ENCODE peak calls at places on chromosomes 4 and X, in four cellular contexts. L is astrocyte, X is left lung, D is ascending aorta. Q is an unnamed sample.

GRCh38 chr4:2411786-2412510 is 6.5 kb downstream of the ZFYVE28 start:
- DNase-seq in D (no peak), L (no peak), X (no peak), Q (no peak)

GRCh38 chr4:2646386-2647149 is 109.6 kb downstream of the TNIP2 start:
- DNase-seq in X (no peak), D (peak), L (no peak), Q (no peak)

GRCh38 chrX:119654112-119654531 is 38.8 kb downstream of the SEPTIN6 start:
- DNase-seq in D (no peak), L (peak), X (no peak), Q (peak)

GRCh38 chr4:104487105-104487504 is 7.6 kb downstream of the CXXC4 start:
- DNase-seq in L (peak), X (no peak), D (no peak), Q (no peak)

GRCh38 chr4:58274553-58274952 is 1164.4 kb upstream of the IGFBP7 start:
- DNase-seq in L (no peak), X (no peak), D (no peak), Q (no peak)

GRCh38 chrX:40054793-40055192 is 43.0 kb downstream of the BCOR start:
- DNase-seq in L (peak), X (no peak), D (no peak), Q (no peak)

GRCh38 chrX:66039916-66040315 is at the start of gene VSIG4:
- DNase-seq in D (peak), X (no peak), L (no peak), Q (no peak)

GRCh38 chr4:132839070-132839469 is 310.0 kb upstream of the PCDH10 start:
- DNase-seq in D (no peak), X (no peak), L (no peak), Q (no peak)

GRCh38 chr4:24243641-24244040 is 340.7 kb downstream of the DHX15 start:
- DNase-seq in L (no peak), D (no peak), X (no peak), Q (no peak)

GRCh38 chrX:119942831-119943184 is 743 bp downstream of the NKAP start:
- DNase-seq in L (peak), X (no peak), D (no peak), Q (no peak)

GRCh38 chr4:57080781-57081650 is 29.2 kb downstream of the IGFBP7 start:
- DNase-seq in L (peak), X (no peak), D (peak), Q (peak)

GRCh38 chrX:110316351-110317078 is 1.4 kb downstream of the AMMECR1 start:
- DNase-seq in X (no peak), L (no peak), D (no peak), Q (peak)

GRCh38 chr4:165461176-165461835 is 82.5 kb downstream of the CPE start:
- DNase-seq in X (no peak), D (no peak), L (peak), Q (peak)

GRCh38 chr4:125911481-125911880 is 596.7 kb downstream of the FAT4 start:
- DNase-seq in X (no peak), D (no peak), L (no peak), Q (no peak)

GRCh38 chrX:150844016-150844415 is 54.5 kb downstream of the CD99L2 start:
- DNase-seq in X (no peak), D (no peak), L (peak), Q (no peak)

GRCh38 chr4:61985426-61985825 is 785.3 kb downstream of the ADGRL3 start:
- DNase-seq in L (no peak), D (no peak), X (no peak), Q (no peak)

GRCh38 chrX:150032742-150033141 is 94.5 kb upstream of the EOLA2 start:
- DNase-seq in X (no peak), L (peak), D (no peak), Q (peak)

GRCh38 chrX:106302304-106302703 is 134.2 kb downstream of the PWWP3B start:
- DNase-seq in D (no peak), L (peak), X (no peak), Q (peak)

GRCh38 chrX:16826207-16826606 is 39.9 kb downstream of the TXLNG start:
- DNase-seq in X (no peak), D (no peak), L (peak), Q (peak)

GRCh38 chr4:2258091-2259035 is 3.5 kb downstream of the MXD4 start:
- DNase-seq in D (peak), L (no peak), X (peak), Q (no peak)

GRCh38 chrX:47145408-47146120 is 543 bp downstream of the RBM10 start:
- DNase-seq in X (no peak), L (no peak), D (no peak), Q (no peak)

GRCh38 chrX:110086916-110087484 is 84.1 kb downstream of the TMEM164 start:
- DNase-seq in L (peak), D (no peak), X (no peak), Q (peak)

GRCh38 chr4:156805696-156806095 is 165.9 kb downstream of the PDGFC start:
- DNase-seq in D (no peak), L (peak), X (no peak), Q (no peak)

GRCh38 chr4:15395342-15395741 is 32.5 kb upstream of the C1QTNF7 start:
- DNase-seq in D (no peak), L (no peak), X (no peak), Q (peak)

GRCh38 chrX:9597361-9598035 is 132.6 kb downstream of the TBL1X start:
- DNase-seq in L (no peak), X (no peak), D (no peak), Q (peak)

GRCh38 chr4:47741200-47741599 is 96.7 kb downstream of the CORIN start:
- DNase-seq in X (no peak), L (no peak), D (no peak), Q (peak)

GRCh38 chr4:41257257-41257900 is 651 bp downstream of the UCHL1 start:
- DNase-seq in X (peak), L (peak), D (peak), Q (peak)
- H3K4me3 ChIP-seq in X (peak), L (peak), D (peak), Q (peak)

GRCh38 chr4:184096561-184097239 is 121.0 kb downstream of the ENPP6 start:
- DNase-seq in X (no peak), L (peak), D (no peak), Q (peak)

GRCh38 chr4:184097815-184098214 is 119.9 kb downstream of the ENPP6 start:
- DNase-seq in L (no peak), D (no peak), X (no peak), Q (no peak)

GRCh38 chr4:184099541-184099966 is 118.1 kb downstream of the ENPP6 start:
- DNase-seq in D (no peak), X (no peak), L (no peak), Q (no peak)

GRCh38 chr4:184099033-184099432 is 118.6 kb downstream of the ENPP6 start:
- DNase-seq in X (no peak), D (no peak), L (no peak), Q (no peak)

DNA sequence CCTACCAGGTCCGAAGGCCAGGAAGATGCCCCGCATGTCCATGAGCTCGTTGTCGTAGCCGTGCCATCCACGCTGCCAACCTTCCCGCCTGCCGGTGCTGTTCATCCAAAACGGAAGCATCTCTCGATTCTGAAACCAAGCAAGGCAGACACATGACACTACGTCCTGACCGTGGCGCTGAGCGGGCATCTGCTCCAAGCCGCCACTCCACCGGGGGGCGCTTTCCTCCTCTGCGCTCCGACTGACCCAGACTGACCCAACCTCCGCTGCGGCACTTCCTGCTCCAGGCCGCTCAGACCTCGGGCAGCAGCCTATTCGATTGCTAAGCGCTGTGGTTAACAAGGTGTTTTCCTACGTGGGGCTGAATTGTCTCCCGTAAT is 120.4 kb downstream of the ENPP6 start:
- DNase-seq in D (peak), X (peak), L (no peak), Q (peak)
- TF ChIP-seq CTCF in D (peak), X (peak), L (no peak), Q (peak)

DNA sequence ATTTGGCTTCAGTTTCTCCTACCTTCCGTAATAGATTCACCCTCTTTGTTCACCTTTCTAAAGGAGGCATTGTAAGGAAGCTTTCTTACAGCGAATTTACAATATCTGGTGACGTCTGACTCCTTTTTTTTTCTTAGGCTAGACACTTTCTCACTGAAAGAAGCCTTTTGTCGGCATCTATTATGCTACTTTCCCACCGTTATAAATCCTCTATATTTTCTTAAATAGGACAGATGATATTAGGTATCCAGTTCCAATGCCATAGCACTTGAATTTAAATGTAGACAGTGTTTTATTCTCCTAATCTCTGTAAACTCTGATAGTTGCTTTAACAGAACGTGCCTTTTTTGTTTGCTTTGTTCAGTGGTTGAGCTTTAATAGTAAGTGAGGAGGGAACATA is 302.4 kb downstream of the IL1RAPL1 start:
- DNase-seq in L (no peak), D (no peak), X (no peak), Q (no peak)
- H3K4me3 ChIP-seq in L (no peak), D (no peak), X (no peak), Q (no peak)

GRCh38 chr4:127006509-127006908 is 626.2 kb upstream of the INTU start:
- DNase-seq in X (no peak), D (no peak), L (no peak), Q (peak)

GRCh38 chr4:127000090-127000489 is 632.7 kb upstream of the INTU start:
- DNase-seq in X (no peak), L (no peak), D (no peak), Q (peak)

GRCh38 chr4:127001898-127002297 is 630.9 kb upstream of the INTU start:
- DNase-seq in L (no peak), D (no peak), X (no peak), Q (no peak)

GRCh38 chr4:126995235-126995634 is 637.5 kb upstream of the INTU start:
- DNase-seq in L (no peak), D (no peak), X (no peak), Q (no peak)

GRCh38 chr4:127000846-127001245 is 631.9 kb upstream of the INTU start:
- DNase-seq in X (no peak), L (no peak), D (no peak), Q (peak)
- TF ChIP-seq CTCF in X (no peak), L (no peak), D (no peak), Q (no peak)

DNA sequence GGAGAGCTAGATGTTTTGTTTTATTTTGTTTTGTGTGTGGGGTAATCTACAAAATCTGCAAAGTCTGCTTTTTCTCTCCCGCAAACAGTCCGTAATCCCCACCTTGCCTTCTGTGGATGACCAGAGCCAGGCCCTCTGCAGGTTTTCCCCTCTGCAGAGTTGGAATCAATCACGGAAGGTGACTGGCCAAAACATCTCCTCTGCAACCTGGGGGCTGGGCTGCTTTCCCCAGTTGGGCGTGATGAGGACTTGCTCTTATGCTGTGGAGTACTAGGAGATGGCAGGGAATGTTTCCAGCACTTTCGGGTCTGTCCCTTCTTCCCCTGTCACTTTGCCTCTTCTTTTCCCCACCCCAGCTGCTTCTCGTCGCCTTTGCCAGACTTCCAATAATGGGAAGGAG is 1.1 kb downstream of the TMEM35A start:
- DNase-seq in D (no peak), X (no peak), L (no peak), Q (no peak)
- H3K4me3 ChIP-seq in D (no peak), X (no peak), L (peak), Q (peak)

GRCh38 chr4:80221161-80221560 is 23.9 kb downstream of the PRDM8 start:
- DNase-seq in X (no peak), D (no peak), L (no peak), Q (peak)
- TF ChIP-seq CTCF in X (no peak), D (no peak), L (peak), Q (peak)

Q was measured in AG10803.